ENCODE peak calls at places on chromosomes 1 and 21, in four cellular contexts. K is fibroblast of lung, E is stomach, J is right lobe of liver. U is an unnamed sample.

GRCh38 chr1:206039046-206039929 is 13.7 kb upstream of the RHEX start:
- DNase-seq in K (no peak), E (no peak), J (no peak), U (no peak)

GRCh38 chr1:48019714-48020315 is 22.6 kb upstream of the TRABD2B start:
- DNase-seq in K (peak; percentile 36), E (no peak), J (peak; percentile 40), U (no peak)

GRCh38 chr1:94541175-94542087 is at the start of gene F3:
- DNase-seq in K (peak; percentile 85), E (peak; percentile 93), J (peak; percentile 95), U (peak; percentile 94)

GRCh38 chr1:155228096-155228427 is 19.6 kb downstream of the MTX1 start:
- DNase-seq in K (no peak), E (no peak), J (no peak), U (no peak)

GRCh38 chr1:149848811-149849210 is 50.6 kb upstream of the BOLA1 start:
- DNase-seq in K (peak; percentile 12), E (no peak), J (no peak), U (peak; percentile 0)

GRCh38 chr1:236615399-236616148 is 11.3 kb upstream of the HEATR1 start:
- DNase-seq in K (no peak), E (no peak), J (no peak), U (no peak)

GRCh38 chr21:34967509-34968289 is 81.4 kb downstream of the RUNX1 start:
- DNase-seq in K (peak; percentile 23), E (no peak), J (no peak), U (no peak)

GRCh38 chr1:95039360-95040031 is 33.3 kb downstream of the ALG14 start:
- DNase-seq in K (no peak), E (no peak), J (no peak), U (no peak)

GRCh38 chr1:79044974-79045650 is 38.6 kb upstream of the ADGRL4 start:
- DNase-seq in K (no peak), E (no peak), J (no peak), U (no peak)

GRCh38 chr21:35699360-35699759 is 361.0 kb downstream of the SETD4 start:
- DNase-seq in K (no peak), E (no peak), J (no peak), U (no peak)

GRCh38 chr1:21351898-21352297 is 61.6 kb upstream of the ECE1 start:
- DNase-seq in K (no peak), E (no peak), J (no peak), U (no peak)

GRCh38 chr1:168939131-168939946 is 167.2 kb upstream of the ATP1B1 start:
- DNase-seq in K (no peak), E (no peak), J (no peak), U (peak; percentile 52)

GRCh38 chr1:206004821-206005220 is 1.6 kb upstream of the RAB7B start:
- DNase-seq in K (peak; percentile 6), E (peak; percentile 72), J (no peak), U (no peak)

GRCh38 chr1:10324627-10325026 is 74.2 kb upstream of the PGD start:
- DNase-seq in K (no peak), E (no peak), J (no peak), U (no peak)

GRCh38 chr1:234970731-234971476 is 157.7 kb downstream of the TOMM20 start:
- DNase-seq in K (peak; percentile 99), E (peak; percentile 50), J (peak; percentile 54), U (no peak)

GRCh38 chr1:94875794-94876193 is 51.1 kb downstream of the CNN3 start:
- DNase-seq in K (no peak), E (no peak), J (no peak), U (no peak)

GRCh38 chr21:42755766-42756579 is 102.6 kb downstream of the PDE9A start:
- DNase-seq in K (no peak), E (no peak), J (no peak), U (no peak)
- TF ChIP-seq CTCF in K (no peak), E (no peak), J (no peak), U (no peak)

GRCh38 chr1:183061194-183061593 is 38.0 kb downstream of the LAMC1 start:
- DNase-seq in K (peak; percentile 42), E (no peak), J (no peak), U (no peak)
- H3K4me1 ChIP-seq in K (peaks cover 19% of the 10 kb centered on the region), E (peaks cover 72% of the 10 kb centered on the region), J (no peaks in the 10 kb centered on the region), U (no peaks in the 10 kb centered on the region)

GRCh38 chr1:84762664-84763063 is 72.4 kb upstream of the SSX2IP start:
- DNase-seq in K (no peak), E (peak; percentile 36), J (no peak), U (no peak)
- TF ChIP-seq CTCF in K (no peak), E (no peak), J (no peak), U (no peak)

GRCh38 chr1:1061682-1062363 is 12.3 kb downstream of the RNF223 start:
- DNase-seq in K (peak; percentile 50), E (no peak), J (no peak), U (no peak)

GRCh38 chr1:1060281-1061000 is 13.7 kb downstream of the RNF223 start:
- DNase-seq in K (no peak), E (no peak), J (no peak), U (no peak)

GRCh38 chr1:1063261-1063944 is 10.7 kb downstream of the RNF223 start:
- DNase-seq in K (no peak), E (no peak), J (no peak), U (no peak)

GRCh38 chr1:1063945-1064831 is 9.9 kb downstream of the RNF223 start:
- DNase-seq in K (peak; percentile 77), E (peak; percentile 77), J (peak; percentile 71), U (no peak)

GRCh38 chr1:1062364-1063163 is 11.5 kb downstream of the RNF223 start:
- DNase-seq in K (peak; percentile 20), E (no peak), J (no peak), U (no peak)
- H3K4me1 ChIP-seq in K (peaks cover 16% of the 10 kb centered on the region), E (peaks cover 59% of the 10 kb centered on the region), J (no peaks in the 10 kb centered on the region), U (peaks cover 28% of the 10 kb centered on the region)

GRCh38 chr1:214658175-214658574 is 55.2 kb downstream of the CENPF start:
- DNase-seq in K (no peak), E (no peak), J (no peak), U (no peak)

GRCh38 chr1:214660190-214660589 is 57.2 kb downstream of the CENPF start:
- DNase-seq in K (peak; percentile 25), E (no peak), J (no peak), U (no peak)

GRCh38 chr1:214657299-214657698 is 54.3 kb downstream of the CENPF start:
- DNase-seq in K (no peak), E (no peak), J (no peak), U (no peak)

GRCh38 chr1:214660900-214661299 is 57.9 kb downstream of the CENPF start:
- DNase-seq in K (peak; percentile 96), E (peak; percentile 46), J (peak; percentile 20), U (no peak)

GRCh38 chr1:214658785-214659184 is 55.8 kb downstream of the CENPF start:
- DNase-seq in K (peak; percentile 40), E (no peak), J (no peak), U (peak; percentile 2)
- TF ChIP-seq CTCF in K (peak; percentile 55), E (no peak), J (peak; percentile 21), U (no peak)

DNA sequence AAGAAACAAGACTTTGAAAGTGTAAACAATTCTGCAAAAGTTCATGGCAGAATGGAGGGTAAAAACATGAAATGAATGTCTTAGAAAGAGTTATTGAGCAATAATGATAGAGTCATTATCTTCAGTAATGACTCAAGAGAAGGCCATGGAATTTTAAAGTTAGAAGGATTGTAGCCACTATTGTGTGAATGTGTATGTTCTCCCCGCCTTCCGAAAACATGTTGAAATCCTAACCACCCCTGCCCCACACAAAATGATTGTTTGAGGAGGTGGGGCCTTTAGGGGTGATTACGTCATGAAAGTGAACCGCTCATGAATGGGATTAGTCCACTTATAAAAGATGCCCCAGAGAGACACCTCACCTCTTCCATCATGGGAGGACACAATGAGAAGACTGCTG is 93.8 kb upstream of the CCDC190 start:
- DNase-seq in K (peak; percentile 63), E (no peak), J (no peak), U (no peak)
- H3K4me1 ChIP-seq in K (no peaks in the 10 kb centered on the region), E (no peaks in the 10 kb centered on the region), J (no peaks in the 10 kb centered on the region), U (no peaks in the 10 kb centered on the region)

GRCh38 chr1:208251015-208251414 is 6.8 kb upstream of the PLXNA2 start:
- DNase-seq in K (no peak), E (no peak), J (peak; percentile 35), U (no peak)

GRCh38 chr1:208253177-208253576 is 9.0 kb upstream of the PLXNA2 start:
- DNase-seq in K (no peak), E (no peak), J (no peak), U (no peak)

GRCh38 chr1:208254376-208254775 is 10.2 kb upstream of the PLXNA2 start:
- DNase-seq in K (no peak), E (no peak), J (no peak), U (no peak)

GRCh38 chr1:208254862-208255261 is 10.7 kb upstream of the PLXNA2 start:
- DNase-seq in K (peak; percentile 32), E (no peak), J (no peak), U (no peak)

GRCh38 chr1:208252126-208252853 is 8.1 kb upstream of the PLXNA2 start:
- DNase-seq in K (peak; percentile 37), E (no peak), J (peak; percentile 72), U (no peak)
- TF ChIP-seq CTCF in K (peak; percentile 51), E (no peak), J (peak; percentile 54), U (no peak)

GRCh38 chr1:229133151-229133550 is 137.8 kb upstream of the RAB4A start:
- DNase-seq in K (no peak), E (no peak), J (no peak), U (no peak)
- H3K4me1 ChIP-seq in K (no peaks in the 10 kb centered on the region), E (peaks cover 60% of the 10 kb centered on the region), J (no peaks in the 10 kb centered on the region), U (peaks cover 34% of the 10 kb centered on the region)

GRCh38 chr1:178776553-178776952 is 51.5 kb downstream of the RALGPS2 start:
- DNase-seq in K (no peak), E (no peak), J (no peak), U (no peak)

GRCh38 chr1:178772952-178773351 is 47.9 kb downstream of the RALGPS2 start:
- DNase-seq in K (no peak), E (no peak), J (no peak), U (no peak)

GRCh38 chr1:178768423-178768822 is 43.4 kb downstream of the RALGPS2 start:
- DNase-seq in K (peak; percentile 49), E (no peak), J (no peak), U (no peak)

DNA sequence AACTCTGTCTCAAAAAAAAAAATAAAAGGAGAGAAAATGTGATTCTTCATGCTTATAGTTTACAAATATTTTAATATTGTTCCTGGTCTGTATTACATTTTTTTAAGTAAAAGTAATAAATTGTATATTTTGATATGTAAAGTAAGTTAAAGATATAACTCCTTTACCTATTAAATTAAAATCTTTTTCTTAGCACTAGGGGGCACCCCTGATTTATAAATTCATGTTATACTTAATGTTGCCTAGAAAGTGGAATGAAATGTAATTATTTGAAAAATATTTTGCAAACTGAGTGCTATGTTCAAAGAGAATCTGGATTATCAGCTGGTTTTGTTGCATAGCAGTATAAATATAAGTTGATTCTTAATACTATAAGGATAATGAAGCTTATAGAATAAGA is 49.2 kb downstream of the RALGPS2 start:
- DNase-seq in K (peak; percentile 61), E (no peak), J (no peak), U (no peak)
- TF ChIP-seq CTCF in K (no peak), E (no peak), J (peak; percentile 34), U (no peak)

DNA sequence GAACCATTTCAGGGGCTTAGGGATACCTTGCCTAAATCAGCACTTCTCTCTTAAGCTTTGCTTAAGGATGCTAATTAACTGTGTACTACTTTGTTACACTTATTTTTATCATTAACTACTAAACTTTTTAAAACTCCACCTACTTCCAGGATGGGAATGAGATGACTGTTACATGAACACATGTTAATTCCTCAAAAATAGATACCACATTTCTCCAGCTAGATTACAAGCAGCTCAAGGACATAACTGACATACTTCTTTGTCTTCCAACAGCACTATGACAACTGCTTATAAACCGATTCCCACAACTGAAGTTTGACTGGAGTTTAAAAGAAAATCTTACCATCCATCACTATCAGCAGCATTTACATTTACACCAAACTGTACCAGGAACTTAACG is 53.7 kb downstream of the TP53BP2 start:
- DNase-seq in K (no peak), E (no peak), J (no peak), U (no peak)
- H3K4me1 ChIP-seq in K (no peaks in the 10 kb centered on the region), E (peaks cover 25% of the 10 kb centered on the region), J (no peaks in the 10 kb centered on the region), U (no peaks in the 10 kb centered on the region)